ENCODE peak calls at places on chromosomes 12 and 14, in six cellular contexts. T is prostate gland; A is lower lobe of right lung; S is cerebellar cortex; D is activated effector memory CD4-positive, alpha-beta T cell treated with anti-CD3 and anti-CD28 coated beads, Interleukin-2, amount 50 U/mL, for 16 hours; J is hippocampal formation. R is an unnamed sample.

GRCh38 chr12:54082402-54082892 is 28.8 kb downstream of the HOXC4 start:
- DNase-seq in T (no peak), A (no peak), S (no peak), D (peak; percentile 71), J (no peak), R (peak; percentile 69)

GRCh38 chr12:104751024-104751570 is 207.0 kb downstream of the SLC41A2 start:
- DNase-seq in T (no peak), A (no peak), S (no peak), D (no peak), J (no peak), R (peak; percentile 15)

GRCh38 chr12:27462151-27462694 is 15.7 kb downstream of the SMCO2 start:
- DNase-seq in T (no peak), A (no peak), S (no peak), D (no peak), J (no peak), R (no peak)

GRCh38 chr14:80784824-80785223 is 156.7 kb downstream of the CEP128 start:
- DNase-seq in T (no peak), A (no peak), S (peak; percentile 27), D (no peak), J (peak; percentile 37), R (no peak)

GRCh38 chr12:56158926-56159461 is 835 bp downstream of the MYL6 start:
- DNase-seq in T (peak; percentile 88), A (peak; percentile 93), S (peak; percentile 70), D (peak; percentile 73), J (peak; percentile 18), R (peak; percentile 90)

GRCh38 chr12:77062846-77063461 is 2.4 kb downstream of the E2F7 start:
- DNase-seq in T (peak; percentile 9), A (no peak), S (no peak), D (no peak), J (no peak), R (peak; percentile 54)

GRCh38 chr14:62745496-62745895 is 299.8 kb downstream of the KCNH5 start:
- DNase-seq in T (no peak), A (no peak), S (no peak), D (no peak), J (no peak), R (peak; percentile 58)

GRCh38 chr12:121668750-121669524 is 517 bp downstream of the MORN3 start:
- DNase-seq in T (no peak), A (no peak), S (peak; percentile 50), D (peak; percentile 82), J (no peak), R (peak; percentile 88)

GRCh38 chr12:42812086-42812485 is 222.5 kb upstream of the PRICKLE1 start:
- DNase-seq in T (no peak), A (no peak), S (no peak), D (no peak), J (no peak), R (no peak)

GRCh38 chr12:126899926-126900792 is 1366.8 kb upstream of the TMEM132C start:
- DNase-seq in T (no peak), A (no peak), S (no peak), D (no peak), J (no peak), R (no peak)

GRCh38 chr14:21735639-21736307 is 62.2 kb upstream of the OR4E1 start:
- DNase-seq in T (no peak), A (no peak), S (no peak), D (no peak), J (no peak), R (no peak)

GRCh38 chr12:98698603-98699463 is 53.7 kb downstream of the APAF1 start:
- DNase-seq in T (peak; percentile 24), A (no peak), S (peak; percentile 77), D (peak; percentile 71), J (peak; percentile 51), R (no peak)

GRCh38 chr12:71710276-71711125 is 24.6 kb downstream of the TMEM19 start:
- DNase-seq in T (no peak), A (no peak), S (no peak), D (no peak), J (no peak), R (peak; percentile 98)

GRCh38 chr12:79233341-79233761 is 368.8 kb downstream of the SYT1 start:
- DNase-seq in T (no peak), A (no peak), S (peak; percentile 53), D (no peak), J (no peak), R (no peak)

GRCh38 chr12:27198036-27198435 is 46.0 kb upstream of the STK38L start:
- DNase-seq in T (no peak), A (no peak), S (no peak), D (no peak), J (no peak), R (peak; percentile 76)

GRCh38 chr12:94725375-94726168 is 75.2 kb upstream of the TMCC3 start:
- DNase-seq in T (peak; percentile 13), A (no peak), S (peak; percentile 10), D (no peak), J (no peak), R (no peak)

GRCh38 chr12:62194031-62194430 is 66.2 kb upstream of the USP15 start:
- DNase-seq in T (no peak), A (no peak), S (no peak), D (no peak), J (no peak), R (no peak)

GRCh38 chr12:92208613-92209121 is 63.0 kb upstream of the BTG1 start:
- DNase-seq in T (no peak), A (no peak), S (no peak), D (no peak), J (peak; percentile 25), R (no peak)

R was measured in islet precursor cell.